ENCODE peak calls at places on chromosome 2, in five cellular contexts. I, A, M, G and B are unnamed samples.
A peak's percentile ranks its signal among the peaks of the same experiment; 100 is the strongest.

GRCh38 chr2:101560780-101561315 is 85.9 kb upstream of the RFX8 start:
- DNase-seq in I (no peak), A (no peak), M (no peak), G (no peak), B (no peak)

GRCh38 chr2:235542728-235543125 is 48.9 kb downstream of the AGAP1 start:
- DNase-seq in I (no peak), A (no peak), M (no peak), G (no peak), B (no peak)

GRCh38 chr2:97914691-97915213 is 81.0 kb downstream of the TMEM131 start:
- DNase-seq in I (no peak), A (no peak), M (no peak), G (no peak), B (no peak)

GRCh38 chr2:235852528-235852920 is 315.7 kb downstream of the GBX2 start:
- DNase-seq in I (no peak), A (no peak), M (no peak), G (no peak), B (no peak)

GRCh38 chr2:182522428-182522896 is 95.6 kb upstream of the PDE1A start:
- DNase-seq in I (no peak), A (no peak), M (no peak), G (no peak), B (no peak)

GRCh38 chr2:233448220-233448559 is 93.9 kb downstream of the DGKD start:
- DNase-seq in I (peak; percentile 28), A (no peak), M (peak; percentile 29), G (no peak), B (peak; percentile 34)

GRCh38 chr2:230770804-230771203 is 58.2 kb downstream of the CAB39 start:
- DNase-seq in I (no peak), A (no peak), M (no peak), G (no peak), B (no peak)

GRCh38 chr2:100821255-100821912 is 1.4 kb downstream of the NPAS2 start:
- DNase-seq in I (no peak), A (peak; percentile 25), M (no peak), G (no peak), B (no peak)

GRCh38 chr2:196718796-196719564 is 79.5 kb downstream of the CCDC150 start:
- DNase-seq in I (no peak), A (peak; percentile 11), M (no peak), G (no peak), B (no peak)

GRCh38 chr2:28606986-28607441 is 111.2 kb downstream of the PLB1 start:
- DNase-seq in I (peak; percentile 58), A (no peak), M (no peak), G (no peak), B (no peak)

GRCh38 chr2:62383843-62384242 is 122.2 kb downstream of the TMEM17 start:
- DNase-seq in I (no peak), A (no peak), M (peak; percentile 39), G (no peak), B (peak; percentile 17)

GRCh38 chr2:202201220-202202160 is 36.9 kb downstream of the SUMO1 start:
- DNase-seq in I (no peak), A (no peak), M (no peak), G (peak; percentile 54), B (no peak)

GRCh38 chr2:30786923-30787685 is 20.1 kb downstream of the CAPN13 start:
- DNase-seq in I (no peak), A (no peak), M (no peak), G (peak; percentile 59), B (no peak)
- TF ChIP-seq CTCF in I (no peak), A (no peak), M (no peak), G (no peak), B (no peak)

DNA sequence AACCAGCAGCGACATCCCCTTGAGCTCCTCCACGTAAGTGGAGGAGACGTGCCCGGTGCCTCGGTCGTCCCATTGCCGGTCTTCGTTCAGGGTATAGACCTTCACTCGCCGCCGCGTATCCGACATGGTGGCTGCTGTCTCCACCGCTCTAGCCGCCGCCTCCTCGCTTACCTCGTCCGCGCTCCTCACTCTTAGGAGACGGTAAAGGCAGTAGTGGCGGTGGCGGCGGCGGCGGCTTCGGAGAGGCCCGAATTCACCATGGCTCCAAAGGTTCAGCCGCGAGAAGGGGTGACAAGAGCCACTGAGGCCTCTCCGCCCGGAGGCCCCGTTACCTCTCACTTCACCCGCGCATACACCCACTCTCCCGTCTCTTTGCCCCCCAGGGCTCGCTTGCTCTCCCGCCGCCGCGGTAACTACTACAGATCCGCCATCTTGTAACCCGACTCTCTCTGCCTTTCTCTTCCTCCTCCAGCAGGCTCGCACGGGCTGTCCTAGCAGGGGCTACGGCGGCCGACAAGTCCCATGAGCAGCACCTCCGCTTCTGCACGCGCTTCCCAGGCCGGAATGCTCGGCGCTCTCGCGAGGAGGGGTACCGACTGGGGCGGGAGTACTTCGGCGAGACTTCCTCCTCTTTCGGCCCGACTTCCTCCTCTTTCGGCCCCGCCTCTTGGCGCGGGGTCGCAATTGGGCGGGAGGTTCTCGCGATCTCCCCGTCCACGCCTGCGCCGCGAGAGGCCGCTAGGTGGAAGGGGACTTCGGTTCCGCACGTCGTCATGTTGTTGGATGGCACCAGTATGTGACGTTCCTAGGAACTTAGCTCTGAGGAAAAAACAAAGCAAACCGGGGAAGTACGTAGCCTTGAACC is at the start of gene PPP4R3B:
- DNase-seq in I (peak; percentile 99), A (peak; percentile 93), M (peak; percentile 100), G (peak; percentile 100), B (peak; percentile 98)
- TF ChIP-seq CTCF in I (peak; percentile 57), A (peak; percentile 20), M (no peak), G (peak; percentile 40), B (no peak)

GRCh38 chr2:66252002-66252545 is 182.9 kb upstream of the MEIS1 start:
- DNase-seq in I (no peak), A (no peak), M (no peak), G (no peak), B (no peak)

GRCh38 chr2:66255871-66256270 is 179.1 kb upstream of the MEIS1 start:
- DNase-seq in I (no peak), A (no peak), M (no peak), G (no peak), B (no peak)

GRCh38 chr2:66251520-66251919 is 183.4 kb upstream of the MEIS1 start:
- DNase-seq in I (no peak), A (no peak), M (no peak), G (no peak), B (no peak)

DNA sequence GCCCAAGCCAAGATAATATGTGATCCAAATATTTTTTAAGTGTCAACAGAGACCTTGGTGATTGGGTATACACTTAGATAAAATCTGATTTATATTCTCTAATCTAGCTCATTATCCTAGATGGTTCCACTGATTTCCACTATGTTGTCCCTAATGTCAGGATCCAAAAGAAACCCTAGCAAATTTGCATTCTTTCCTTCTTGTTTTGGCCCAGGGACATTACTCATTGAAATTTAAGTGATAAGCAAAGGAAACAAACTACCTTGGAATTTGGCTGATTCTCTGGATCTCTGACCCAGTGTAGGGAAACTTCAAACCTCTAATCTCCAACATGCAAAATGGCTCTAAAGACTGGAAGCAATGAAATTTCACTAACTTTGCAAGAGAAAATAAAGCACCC is 179.8 kb upstream of the MEIS1 start:
- DNase-seq in I (no peak), A (no peak), M (no peak), G (no peak), B (no peak)
- TF ChIP-seq CTCF in I (no peak), A (no peak), M (no peak), G (no peak), B (no peak)

GRCh38 chr2:118834440-118834810 is 13.0 kb downstream of the EN1 start:
- DNase-seq in I (no peak), A (no peak), M (no peak), G (no peak), B (no peak)
- TF ChIP-seq CTCF in I (no peak), A (no peak), M (no peak), G (no peak), B (no peak)

GRCh38 chr2:46615555-46616487 is 136.5 kb downstream of the TMEM247 start:
- DNase-seq in I (no peak), A (peak; percentile 10), M (peak; percentile 17), G (no peak), B (peak; percentile 19)
- TF ChIP-seq CTCF in I (peak; percentile 41), A (peak; percentile 16), M (peak; percentile 4), G (peak; percentile 34), B (peak; percentile 12)

GRCh38 chr2:43104763-43105162 is 121.6 kb downstream of the ZFP36L2 start:
- DNase-seq in I (no peak), A (no peak), M (no peak), G (no peak), B (no peak)
- TF ChIP-seq CTCF in I (no peak), A (no peak), M (no peak), G (no peak), B (no peak)

GRCh38 chr2:105580870-105581567 is 163.7 kb upstream of the NCK2 start:
- DNase-seq in I (no peak), A (no peak), M (no peak), G (no peak), B (no peak)
- TF ChIP-seq CTCF in I (no peak), A (no peak), M (no peak), G (no peak), B (no peak)

GRCh38 chr2:20016346-20016745 is 3.9 kb upstream of the MATN3 start:
- DNase-seq in I (no peak), A (no peak), M (no peak), G (no peak), B (no peak)
- TF ChIP-seq CTCF in I (no peak), A (no peak), M (no peak), G (no peak), B (no peak)